ENCODE peak calls at places on chromosomes 12 and 14, in five cellular contexts. U is activated B cell treated with CpG ODN at 0.5 μM for 24 hours, C is WTC11, B is stomach, J is HL-60. P is an unnamed sample.

GRCh38 chr12:95077341-95077740 is 3.9 kb upstream of the NR2C1 start:
- DNase-seq in C (no peak), J (no peak), U (no peak), B (no peak), P (peak; percentile 50)

GRCh38 chr14:64303471-64303917 is 9.3 kb upstream of the ESR2 start:
- DNase-seq in C (no peak), B (no peak), J (peak; percentile 1), U (no peak), P (no peak)

GRCh38 chr12:21773799-21774198 is 707 bp downstream of the KCNJ8 start:
- DNase-seq in C (no peak), J (no peak), B (no peak), U (no peak), P (no peak)

GRCh38 chr14:85421166-85421877 is 108.6 kb upstream of the FLRT2 start:
- DNase-seq in J (no peak), B (no peak), C (no peak), U (no peak), P (no peak)

GRCh38 chr12:108734200-108734906 is 3.0 kb upstream of the CORO1C start:
- DNase-seq in B (peak; percentile 61), U (no peak), J (peak; percentile 50), C (no peak), P (no peak)

GRCh38 chr12:53720946-53721345 is 6.3 kb downstream of the CALCOCO1 start:
- DNase-seq in B (no peak), C (no peak), U (no peak), J (no peak), P (no peak)

GRCh38 chr12:64531665-64532334 is 78.5 kb upstream of the RASSF3 start:
- DNase-seq in J (no peak), B (no peak), U (no peak), C (no peak), P (no peak)

GRCh38 chr14:32077081-32078029 is at the start of gene ARHGAP5:
- DNase-seq in J (no peak), U (peak; percentile 63), B (peak; percentile 27), C (peak; percentile 83), P (no peak)

GRCh38 chr14:41404121-41404520 is 202.6 kb upstream of the LRFN5 start:
- DNase-seq in U (no peak), J (no peak), C (no peak), B (no peak), P (no peak)

GRCh38 chr14:92938890-92939671 is 16.1 kb downstream of the CHGA start:
- DNase-seq in U (no peak), C (no peak), J (no peak), B (no peak), P (no peak)

GRCh38 chr14:55814873-55815272 is 234.9 kb downstream of the KTN1 start:
- DNase-seq in U (no peak), J (no peak), B (no peak), C (no peak), P (peak; percentile 35)

GRCh38 chr12:104480826-104481457 is 24.2 kb downstream of the CHST11 start:
- DNase-seq in B (peak; percentile 44), C (no peak), U (no peak), J (peak; percentile 70), P (no peak)

GRCh38 chr14:36646664-36647416 is 14.8 kb upstream of the PAX9 start:
- DNase-seq in B (no peak), C (peak; percentile 57), J (no peak), U (no peak), P (peak; percentile 54)

GRCh38 chr12:6165418-6165817 is 34.8 kb upstream of the CD9 start:
- DNase-seq in U (no peak), B (no peak), J (no peak), C (no peak), P (no peak)

GRCh38 chr14:96297000-96297399 is 41.0 kb downstream of the BDKRB1 start:
- DNase-seq in B (no peak), U (no peak), J (no peak), C (no peak), P (no peak)
- TF ChIP-seq CTCF in B (peak; percentile 64), U (no peak), J (peak; percentile 23), C (no peak), P (no peak)

DNA sequence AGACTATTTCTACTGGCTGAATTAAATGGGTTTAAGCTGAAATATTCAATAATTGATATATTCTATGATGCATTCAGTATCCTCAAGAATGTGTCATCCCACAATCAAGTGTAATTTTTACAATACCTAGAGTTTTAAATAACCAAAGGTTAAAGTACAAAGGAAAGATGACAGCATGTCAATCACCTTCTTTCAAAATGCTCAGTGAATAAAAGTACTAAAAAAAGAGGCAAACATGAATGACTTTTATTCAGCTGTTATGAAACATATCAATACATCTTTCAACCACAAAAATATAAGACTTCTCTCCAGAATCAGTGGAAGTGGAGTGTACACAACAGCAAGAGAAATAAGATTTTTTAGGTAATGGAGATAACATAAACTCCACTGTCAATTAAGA is 72.0 kb downstream of the NELL2 start:
- DNase-seq in J (no peak), B (no peak), U (no peak), C (no peak), P (no peak)
- TF ChIP-seq CTCF in J (no peak), B (no peak), U (no peak), C (no peak), P (no peak)

GRCh38 chr12:46263140-46264017 is 5.5 kb downstream of the SLC38A1 start:
- DNase-seq in U (no peak), C (no peak), B (no peak), J (no peak), P (no peak)
- TF ChIP-seq CTCF in U (no peak), C (no peak), B (peak; percentile 8), J (no peak), P (peak; percentile 67)

GRCh38 chr14:21825147-21825743 is 151.6 kb upstream of the OR4E1 start:
- DNase-seq in B (no peak), J (peak; percentile 7), C (peak; percentile 63), U (no peak), P (no peak)
- TF ChIP-seq CTCF in B (peak; percentile 18), J (peak; percentile 55), C (peak; percentile 55), U (no peak), P (no peak)

GRCh38 chr12:48894271-48894670 is 28.6 kb upstream of the RND1 start:
- DNase-seq in C (no peak), J (no peak), B (no peak), U (no peak), P (no peak)

GRCh38 chr12:48889679-48890078 is 24.0 kb upstream of the RND1 start:
- DNase-seq in B (no peak), U (no peak), J (no peak), C (no peak), P (no peak)

GRCh38 chr12:48890657-48891418 is 25.2 kb upstream of the RND1 start:
- DNase-seq in B (peak; percentile 89), C (peak; percentile 92), U (peak; percentile 74), J (peak; percentile 37), P (peak; percentile 78)
- TF ChIP-seq CTCF in B (peak; percentile 85), C (peak; percentile 92), U (peak; percentile 75), J (peak; percentile 62), P (peak; percentile 86)

DNA sequence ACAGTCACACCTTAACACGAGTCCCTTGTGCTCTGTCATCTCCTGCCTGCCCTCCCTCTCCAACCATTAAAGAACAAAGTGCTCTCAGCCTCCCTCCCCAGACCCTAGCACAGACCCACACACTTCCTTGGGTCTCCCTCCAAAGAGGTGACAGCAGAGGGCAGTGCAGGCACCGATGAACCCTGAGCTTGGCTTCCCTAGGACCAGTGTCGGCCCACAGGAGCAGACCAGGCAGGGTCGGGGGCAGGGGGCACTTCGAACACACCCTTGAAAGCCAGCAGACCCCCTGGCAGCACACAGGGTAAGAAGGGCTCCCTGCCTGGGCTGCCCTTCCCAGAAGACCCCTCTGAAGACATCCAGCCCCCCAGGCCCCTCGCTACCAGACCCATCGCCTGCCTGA is 7.0 kb downstream of the CDK2AP1 start:
- DNase-seq in B (no peak), U (no peak), J (no peak), C (peak; percentile 62), P (no peak)
- TF ChIP-seq CTCF in B (no peak), U (no peak), J (no peak), C (no peak), P (no peak)

GRCh38 chr12:49720214-49720613 is 13.0 kb upstream of the FMNL3 start:
- DNase-seq in J (no peak), C (no peak), U (no peak), B (no peak), P (no peak)
- TF ChIP-seq CTCF in J (no peak), C (no peak), U (no peak), B (no peak), P (no peak)